ENCODE peak calls at places on chromosomes 7 and 10, in six cellular contexts. P, E, U, Y, M and Q are unnamed samples.
A peak's percentile ranks its signal among the peaks of the same experiment; 100 is the strongest.

GRCh38 chr10:86583983-86584382 is 62.4 kb upstream of the WAPL start:
- DNase-seq in P (peak; percentile 58), E (no peak), M (no peak), Y (no peak), U (no peak), Q (peak; percentile 32)

GRCh38 chr10:5575482-5576153 is 50.9 kb downstream of the CALML3 start:
- DNase-seq in U (peak; percentile 80), P (no peak), E (peak; percentile 51), Y (no peak), M (no peak), Q (no peak)

GRCh38 chr7:18126274-18126673 is 98.6 kb upstream of the PRPS1L1 start:
- DNase-seq in E (no peak), Y (no peak), U (no peak), P (no peak), M (no peak), Q (peak; percentile 64)

GRCh38 chr7:20816389-20816959 is 29.8 kb upstream of the SP8 start:
- DNase-seq in Y (no peak), U (no peak), E (no peak), M (no peak), P (no peak), Q (no peak)

GRCh38 chr7:140475747-140476333 is 3.5 kb downstream of the MKRN1 start:
- DNase-seq in P (peak; percentile 49), M (peak; percentile 30), E (peak; percentile 4), Y (peak; percentile 50), U (peak; percentile 21), Q (peak; percentile 56)

GRCh38 chr10:132665946-132666732 is 119.8 kb downstream of the NKX6-2 start:
- DNase-seq in M (no peak), E (peak; percentile 70), U (peak; percentile 95), P (no peak), Y (no peak), Q (peak; percentile 92)

GRCh38 chr10:116590590-116591444 is at the start of gene PNLIPRP1:
- DNase-seq in P (no peak), E (no peak), U (no peak), M (no peak), Y (no peak), Q (no peak)

GRCh38 chr7:36496576-36496975 is 106.9 kb downstream of the ANLN start:
- DNase-seq in Y (no peak), P (no peak), E (no peak), M (no peak), U (peak; percentile 39), Q (peak; percentile 27)

GRCh38 chr7:5553298-5553877 is 129.8 kb upstream of the TNRC18 start:
- DNase-seq in Y (peak; percentile 38), P (no peak), U (no peak), E (no peak), M (no peak), Q (no peak)

GRCh38 chr7:50793115-50793946 is 10.6 kb upstream of the GRB10 start:
- DNase-seq in E (no peak), M (peak; percentile 57), Y (peak; percentile 70), U (peak; percentile 55), P (no peak), Q (peak; percentile 66)

GRCh38 chr10:97307866-97308780 is 10.9 kb upstream of the FRAT1 start:
- DNase-seq in U (no peak), Y (no peak), E (no peak), M (no peak), P (no peak), Q (no peak)

GRCh38 chr10:28939352-28940157 is 262.2 kb downstream of the BAMBI start:
- DNase-seq in E (peak; percentile 34), P (no peak), U (peak; percentile 85), M (peak; percentile 78), Y (peak; percentile 34), Q (peak; percentile 26)

GRCh38 chr10:103915794-103916193 is 2.2 kb downstream of the STN1 start:
- DNase-seq in P (peak; percentile 17), Y (peak; percentile 36), M (no peak), E (no peak), U (peak; percentile 29), Q (no peak)

GRCh38 chr10:69417542-69417941 is 824 bp upstream of the TACR2 start:
- DNase-seq in E (no peak), P (no peak), Y (no peak), M (no peak), U (no peak), Q (no peak)

GRCh38 chr10:43190775-43191174 is 52.5 kb downstream of the CSGALNACT2 start:
- DNase-seq in U (peak; percentile 77), P (no peak), M (no peak), Y (no peak), E (no peak), Q (no peak)

GRCh38 chr7:124992881-124993562 is 63.4 kb upstream of the POT1 start:
- DNase-seq in Y (peak; percentile 33), P (no peak), E (peak; percentile 11), M (no peak), U (peak; percentile 95), Q (peak; percentile 81)

GRCh38 chr10:14074062-14074884 is 256.5 kb downstream of the FRMD4A start:
- DNase-seq in U (peak; percentile 100), E (peak; percentile 100), Y (peak; percentile 75), M (no peak), P (no peak), Q (peak; percentile 99)

GRCh38 chr10:28858641-28859040 is 181.3 kb downstream of the BAMBI start:
- DNase-seq in E (no peak), P (no peak), M (no peak), Y (no peak), U (no peak), Q (no peak)

GRCh38 chr10:95845411-95845810 is 62.4 kb upstream of the CC2D2B start:
- DNase-seq in Y (no peak), P (no peak), M (no peak), U (no peak), E (no peak), Q (no peak)

GRCh38 chr10:3775671-3776551 is 9.1 kb downstream of the KLF6 start:
- DNase-seq in E (no peak), M (no peak), U (peak; percentile 73), P (no peak), Y (no peak), Q (peak; percentile 77)

GRCh38 chr7:7512861-7513597 is 22.6 kb downstream of the COL28A1 start:
- DNase-seq in P (no peak), E (no peak), Y (no peak), M (no peak), U (no peak), Q (no peak)

GRCh38 chr7:24907311-24907886 is 72.6 kb downstream of the OSBPL3 start:
- DNase-seq in E (no peak), Y (no peak), U (peak; percentile 86), M (no peak), P (no peak), Q (peak; percentile 83)

GRCh38 chr10:16360001-16360400 is 76.8 kb upstream of the PTER start:
- DNase-seq in M (no peak), Y (no peak), P (no peak), E (no peak), U (no peak), Q (peak; percentile 51)

GRCh38 chr7:99379043-99379577 is 4.6 kb downstream of the ARPC1B start:
- DNase-seq in Y (peak; percentile 46), E (peak; percentile 91), P (no peak), U (peak; percentile 87), M (no peak), Q (peak; percentile 93)

GRCh38 chr10:5609952-5610616 is 56.3 kb downstream of the ASB13 start:
- DNase-seq in E (no peak), P (no peak), M (no peak), Y (peak; percentile 73), U (no peak), Q (peak; percentile 94)

GRCh38 chr10:70672165-70672992 is at the start of gene ADAMTS14:
- DNase-seq in E (no peak), M (peak; percentile 57), P (no peak), U (peak; percentile 64), Y (no peak), Q (peak; percentile 26)

GRCh38 chr10:89773081-89773480 is 71.7 kb downstream of the KIF20B start:
- DNase-seq in Y (no peak), P (no peak), E (no peak), U (peak; percentile 17), M (no peak), Q (peak; percentile 52)

GRCh38 chr10:12406764-12407400 is 57.5 kb downstream of the CAMK1D start:
- DNase-seq in M (no peak), U (no peak), P (no peak), Y (no peak), E (no peak), Q (no peak)

GRCh38 chr10:12409171-12409570 is 59.8 kb downstream of the CAMK1D start:
- DNase-seq in P (no peak), E (no peak), Y (no peak), U (no peak), M (no peak), Q (no peak)

GRCh38 chr10:12403119-12403518 is 53.8 kb downstream of the CAMK1D start:
- DNase-seq in U (no peak), Y (no peak), E (no peak), M (no peak), P (no peak), Q (no peak)

GRCh38 chr10:12408472-12408871 is 59.1 kb downstream of the CAMK1D start:
- DNase-seq in P (no peak), E (no peak), M (no peak), Y (no peak), U (no peak), Q (no peak)

GRCh38 chr10:12405342-12406320 is 56.3 kb downstream of the CAMK1D start:
- DNase-seq in E (no peak), Y (no peak), M (no peak), P (no peak), U (peak; percentile 59), Q (peak; percentile 48)
- TF ChIP-seq CTCF in E (no peak), Y (no peak), M (no peak), P (no peak), U (no peak), Q (no peak)

DNA sequence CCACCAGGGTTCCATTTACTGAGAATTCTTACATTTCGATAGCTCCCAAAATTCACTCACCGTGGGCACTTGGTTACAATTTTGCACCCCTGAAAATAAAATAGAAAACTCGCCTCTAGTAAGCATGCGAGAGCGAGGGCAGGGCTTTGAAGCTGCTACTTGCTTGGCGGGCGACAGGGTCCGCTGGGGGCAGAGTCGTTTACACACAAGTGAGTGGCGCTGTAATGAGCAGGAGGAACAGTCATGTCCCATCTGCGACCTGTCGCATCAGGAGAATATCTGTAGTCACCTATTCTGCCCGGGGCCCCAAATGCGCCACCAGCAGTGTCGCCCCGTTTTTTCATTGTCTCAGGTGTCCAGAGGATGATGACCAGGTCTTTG is 1.2 kb upstream of the MEOX2 start:
- DNase-seq in U (no peak), E (no peak), Y (no peak), P (no peak), M (peak; percentile 36), Q (no peak)
- TF ChIP-seq CTCF in U (no peak), E (no peak), Y (no peak), P (no peak), M (no peak), Q (no peak)

GRCh38 chr7:1377111-1377909 is 82.0 kb downstream of the MICALL2 start:
- DNase-seq in U (no peak), E (no peak), P (no peak), Y (no peak), M (no peak), Q (no peak)
- TF ChIP-seq CTCF in U (no peak), E (no peak), P (peak; percentile 13), Y (no peak), M (no peak), Q (no peak)

GRCh38 chr7:131722371-131722770 is 165.9 kb upstream of the PODXL start:
- DNase-seq in U (no peak), E (no peak), P (no peak), Y (no peak), M (no peak), Q (no peak)
- TF ChIP-seq CTCF in U (no peak), E (no peak), P (no peak), Y (no peak), M (no peak), Q (no peak)

GRCh38 chr10:784759-785538 is 95.5 kb upstream of the DIP2C start:
- DNase-seq in Y (peak; percentile 69), U (peak; percentile 84), E (peak; percentile 23), M (peak; percentile 46), P (peak; percentile 21), Q (peak; percentile 77)
- TF ChIP-seq CTCF in Y (peak; percentile 10), U (no peak), E (peak; percentile 42), M (no peak), P (no peak), Q (peak; percentile 15)